ENCODE peak calls at places on chromosomes 1 and 21, in six cellular contexts. A is cardiac fibroblast, F is epithelial cell of esophagus, Z is fibroblast of mammary gland, D is foreskin fibroblast, C is GM23338. B is an unnamed sample.

GRCh38 chr1:170664828-170665617 is 1.1 kb downstream of the PRRX1 start:
- DNase-seq in D (peak; percentile 53), A (peak; percentile 69), C (peak; percentile 66), F (peak; percentile 18), Z (peak; percentile 30), B (no peak)

GRCh38 chr1:15538750-15539149 is 12.1 kb downstream of the DNAJC16 start:
- DNase-seq in C (no peak), F (peak; percentile 47), D (no peak), A (no peak), Z (no peak), B (peak; percentile 41)

GRCh38 chr21:18477059-18477458 is 73.5 kb upstream of the TMPRSS15 start:
- DNase-seq in D (no peak), Z (no peak), A (no peak), C (no peak), F (no peak), B (no peak)

GRCh38 chr1:4553761-4554160 is 100.6 kb upstream of the AJAP1 start:
- DNase-seq in F (no peak), C (no peak), D (no peak), A (no peak), Z (no peak), B (no peak)

GRCh38 chr1:100249155-100249536 is 488 bp downstream of the DBT start:
- DNase-seq in Z (no peak), F (no peak), C (peak; percentile 56), A (peak; percentile 3), D (no peak), B (no peak)

GRCh38 chr1:12007204-12007603 is 12.1 kb upstream of the MIIP start:
- DNase-seq in F (no peak), D (no peak), Z (no peak), C (no peak), A (no peak), B (no peak)

GRCh38 chr21:36722370-36723368 is 23.8 kb downstream of the SIM2 start:
- DNase-seq in Z (no peak), A (no peak), F (no peak), C (no peak), D (no peak), B (no peak)

GRCh38 chr1:93056214-93056613 is 22.9 kb upstream of the MTF2 start:
- DNase-seq in A (peak; percentile 55), Z (peak; percentile 47), D (peak; percentile 9), C (peak; percentile 83), F (peak; percentile 49), B (peak; percentile 44)

GRCh38 chr21:44085491-44086321 is 21.5 kb upstream of the PWP2 start:
- DNase-seq in A (peak; percentile 11), D (no peak), Z (no peak), C (no peak), F (peak; percentile 24), B (no peak)

GRCh38 chr21:44850208-44850800 is 23.2 kb downstream of the PTTG1IP start:
- DNase-seq in Z (no peak), A (no peak), F (no peak), D (no peak), C (no peak), B (no peak)

GRCh38 chr1:44713321-44713781 is 17.6 kb downstream of the RNU5D-1 start:
- DNase-seq in C (no peak), A (no peak), F (peak; percentile 47), Z (no peak), D (no peak), B (peak; percentile 61)

GRCh38 chr1:216331211-216331610 is 92.0 kb downstream of the USH2A start:
- DNase-seq in A (no peak), C (no peak), D (no peak), F (peak; percentile 11), Z (no peak), B (no peak)

GRCh38 chr1:85109475-85109874 is 61.2 kb upstream of the MCOLN3 start:
- DNase-seq in A (peak; percentile 73), F (peak; percentile 74), Z (peak; percentile 70), D (peak; percentile 55), C (peak; percentile 86), B (peak; percentile 65)

GRCh38 chr1:234288946-234289345 is 84.3 kb upstream of the COA6 start:
- DNase-seq in F (no peak), C (no peak), D (no peak), A (no peak), Z (no peak), B (no peak)

DNA sequence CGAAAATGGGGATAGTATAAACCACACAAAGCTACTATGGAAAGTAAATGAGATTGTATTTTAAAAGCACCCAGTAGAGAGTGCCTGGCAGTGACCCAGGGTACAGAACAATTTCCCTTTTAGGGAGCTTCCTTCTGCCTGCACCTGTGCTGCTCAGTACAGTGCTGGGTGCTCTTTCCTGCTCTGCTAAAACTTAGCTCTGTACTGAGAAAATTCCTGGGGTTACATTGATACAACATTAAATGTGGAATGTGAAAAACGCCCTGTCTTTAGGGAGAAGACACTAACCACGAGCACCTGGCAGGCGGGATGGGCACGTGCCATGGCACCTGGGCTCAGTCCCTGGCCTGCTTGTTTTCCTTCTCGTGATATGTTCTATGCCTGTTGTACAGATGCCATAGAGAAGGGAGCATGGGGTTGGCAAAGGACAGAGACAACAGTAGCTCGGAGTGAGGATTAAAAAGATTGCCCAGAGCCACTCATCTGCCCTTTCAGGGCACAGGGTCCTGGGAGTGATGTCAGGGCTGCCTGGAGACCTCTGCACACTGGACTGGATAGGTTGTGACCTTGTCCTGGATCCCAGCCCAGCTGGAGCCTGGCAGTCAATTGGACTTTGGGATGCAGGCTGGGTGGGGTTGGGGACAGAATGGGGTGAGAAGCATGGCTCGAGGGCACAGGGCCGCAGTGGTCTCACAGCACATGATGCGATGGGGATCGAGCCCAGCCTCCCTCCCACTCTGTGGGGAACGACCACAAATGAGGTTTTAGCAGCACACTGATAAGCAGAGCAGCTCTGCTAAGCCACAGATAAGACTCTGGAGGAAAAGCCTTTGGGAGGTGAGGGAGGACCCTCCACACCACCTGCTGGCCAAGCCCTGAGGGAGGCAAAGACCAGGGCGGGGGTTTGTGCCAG is 4.2 kb downstream of the SPATA46 start:
- DNase-seq in Z (no peak), D (no peak), C (no peak), F (no peak), A (no peak), B (no peak)
- TF ChIP-seq CTCF in Z (no peak), D (no peak), C (peak; percentile 3), F (no peak), A (no peak), B (no peak)

DNA sequence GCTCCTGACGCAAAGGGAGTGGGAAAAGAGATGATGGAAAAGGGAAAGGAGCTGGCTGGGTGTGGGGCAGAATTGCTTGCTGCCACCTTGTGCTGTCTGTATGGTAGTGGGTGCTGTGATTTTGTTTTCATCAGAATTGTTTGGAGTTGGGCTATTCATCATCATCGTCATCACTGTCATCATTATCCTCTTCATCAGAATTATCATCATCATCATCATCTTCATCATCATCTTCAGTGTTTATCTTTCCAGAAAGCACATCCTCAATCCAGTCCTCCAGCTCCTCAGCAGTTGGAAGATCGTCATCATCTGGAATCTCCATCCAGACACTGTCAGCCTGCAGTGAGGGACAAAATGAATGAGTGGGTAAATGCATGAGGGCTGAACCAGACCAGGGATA is 59.3 kb downstream of the VANGL1 start:
- DNase-seq in C (no peak), F (no peak), Z (no peak), A (no peak), D (no peak), B (no peak)
- TF ChIP-seq CTCF in C (peak; percentile 2), F (no peak), Z (no peak), A (no peak), D (no peak), B (no peak)

DNA sequence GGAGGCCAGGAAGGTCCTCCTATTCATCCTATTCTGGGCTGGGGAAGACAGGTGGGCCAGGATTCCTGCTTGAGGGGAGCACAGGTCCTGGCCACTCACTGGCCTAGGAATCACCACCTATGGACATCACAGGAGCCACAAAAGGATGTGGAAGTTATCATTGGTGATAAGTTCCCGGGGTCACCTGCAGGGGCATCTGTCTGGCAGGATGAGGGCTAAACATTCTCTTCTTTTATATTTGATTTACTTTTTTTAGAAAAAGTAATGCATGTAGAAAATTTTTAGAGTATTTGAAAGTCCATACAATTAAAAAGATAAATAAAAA is 33.2 kb upstream of the KIAA0040 start:
- DNase-seq in Z (no peak), F (no peak), D (no peak), A (no peak), C (no peak), B (no peak)
- TF ChIP-seq CTCF in Z (no peak), F (no peak), D (no peak), A (peak; percentile 1), C (no peak), B (no peak)

GRCh38 chr1:108560430-108561144 is 687 bp downstream of the EEIG2 start:
- DNase-seq in Z (peak; percentile 77), F (peak; percentile 14), C (peak; percentile 80), D (peak; percentile 39), A (peak; percentile 67), B (peak; percentile 48)
- TF ChIP-seq CTCF in Z (peak; percentile 3), F (no peak), C (no peak), D (no peak), A (peak; percentile 23), B (no peak)

DNA sequence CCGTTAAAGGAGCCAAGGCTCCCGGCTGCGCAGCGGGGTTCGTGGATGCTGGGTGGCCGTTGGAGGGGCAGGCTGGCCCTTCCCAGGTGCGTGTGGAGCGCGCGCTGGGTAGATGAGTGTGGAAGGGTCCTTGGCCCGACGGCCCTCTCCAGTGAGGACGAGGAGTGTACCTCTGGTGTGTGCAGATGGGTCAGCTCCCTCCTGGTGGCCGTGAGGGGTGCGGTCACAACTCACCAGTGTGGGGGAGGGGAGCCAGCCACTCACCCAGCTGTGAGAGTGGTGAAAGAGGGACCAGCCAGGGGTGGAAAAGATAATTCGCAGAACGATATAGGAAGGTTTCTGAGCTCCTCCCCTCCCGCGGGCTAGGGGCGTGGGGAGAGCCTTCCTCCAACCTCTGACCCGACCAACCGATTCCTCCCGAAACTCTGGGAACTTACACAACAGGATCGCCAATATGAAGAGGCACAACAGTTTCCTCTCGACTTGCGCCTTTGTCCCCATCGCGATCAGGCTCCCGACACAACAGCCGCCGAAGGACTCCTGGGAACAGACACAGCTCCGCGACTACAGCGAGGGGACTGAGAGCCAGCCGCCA is at the start of gene F11R:
- DNase-seq in A (peak; percentile 28), Z (no peak), F (peak; percentile 87), C (peak; percentile 83), D (no peak), B (peak; percentile 85)
- TF ChIP-seq CTCF in A (peak; percentile 11), Z (no peak), F (peak; percentile 32), C (peak; percentile 16), D (no peak), B (peak; percentile 21)

GRCh38 chr1:55338448-55338820 is 123.3 kb upstream of the USP24 start:
- DNase-seq in Z (no peak), F (no peak), C (no peak), A (peak; percentile 9), D (no peak), B (no peak)

GRCh38 chr1:55334140-55334539 is 119.0 kb upstream of the USP24 start:
- DNase-seq in C (no peak), F (no peak), A (peak; percentile 12), Z (peak; percentile 25), D (no peak), B (no peak)

GRCh38 chr1:55334797-55335196 is 119.6 kb upstream of the USP24 start:
- DNase-seq in A (no peak), F (no peak), C (no peak), D (no peak), Z (no peak), B (no peak)

GRCh38 chr1:55339681-55340080 is 124.5 kb upstream of the USP24 start:
- DNase-seq in C (no peak), A (no peak), D (no peak), F (no peak), Z (peak; percentile 15), B (no peak)

GRCh38 chr1:55337801-55338447 is 122.8 kb upstream of the USP24 start:
- DNase-seq in C (peak; percentile 79), D (peak; percentile 52), A (peak; percentile 84), Z (peak; percentile 82), F (peak; percentile 75), B (peak; percentile 74)
- TF ChIP-seq CTCF in C (peak; percentile 81), D (peak; percentile 56), A (peak; percentile 59), Z (peak; percentile 75), F (peak; percentile 63), B (peak; percentile 23)

B was measured in MCF 10A.